ENCODE peak calls at places on chromosomes 4 and X, in seven cellular contexts. A, U, Y, K, E, X and N are unnamed samples.

GRCh38 chrX:19889582-19890342 is 2.4 kb upstream of the SH3KBP1 start:
- DNase-seq in A (peak; percentile 14), U (no peak), Y (no peak), K (peak; percentile 73), E (no peak), X (no peak), N (no peak)

GRCh38 chr4:169068423-169068822 is 58.4 kb upstream of the CBR4 start:
- DNase-seq in A (peak; percentile 13), U (no peak), Y (no peak), K (no peak), E (no peak), X (no peak), N (no peak)

GRCh38 chr4:48960988-48961635 is 25.0 kb upstream of the CWH43 start:
- DNase-seq in A (no peak), U (no peak), Y (no peak), K (no peak), E (no peak), X (no peak), N (no peak)

GRCh38 chr4:108683479-108683878 is 33.1 kb downstream of the OSTC start:
- DNase-seq in A (no peak), U (no peak), Y (peak; percentile 40), K (peak; percentile 57), E (no peak), X (no peak), N (no peak)

GRCh38 chr4:140123666-140124377 is 30.2 kb downstream of the MAML3 start:
- DNase-seq in A (no peak), U (no peak), Y (no peak), K (no peak), E (no peak), X (no peak), N (no peak)

GRCh38 chr4:6217716-6218381 is 17.5 kb upstream of the JAKMIP1 start:
- DNase-seq in A (no peak), U (no peak), Y (no peak), K (no peak), E (no peak), X (no peak), N (no peak)

GRCh38 chr4:38310446-38311043 is 350.3 kb downstream of the PTTG2 start:
- DNase-seq in A (no peak), U (no peak), Y (no peak), K (peak; percentile 63), E (no peak), X (no peak), N (no peak)

GRCh38 chrX:68710870-68711576 is 63.6 kb downstream of the STARD8 start:
- DNase-seq in A (peak; percentile 65), U (peak; percentile 18), Y (peak; percentile 10), K (peak; percentile 29), E (no peak), X (no peak), N (no peak)

GRCh38 chr4:77310931-77311330 is 153.9 kb downstream of the CCNG2 start:
- DNase-seq in A (no peak), U (no peak), Y (no peak), K (peak; percentile 26), E (no peak), X (no peak), N (no peak)

GRCh38 chr4:17494258-17494657 is 17.6 kb downstream of the QDPR start:
- DNase-seq in A (no peak), U (no peak), Y (no peak), K (peak; percentile 83), E (no peak), X (no peak), N (no peak)

GRCh38 chrX:16484338-16484737 is 165.6 kb upstream of the S100G start:
- DNase-seq in A (no peak), U (peak; percentile 82), Y (no peak), K (peak; percentile 97), E (no peak), X (no peak), N (no peak)

GRCh38 chr4:180169394-180169793 is 2073.8 kb upstream of the TENM3 start:
- DNase-seq in A (no peak), U (no peak), Y (no peak), K (no peak), E (no peak), X (no peak), N (no peak)

GRCh38 chr4:95129708-95130343 is 372.1 kb downstream of the BMPR1B start:
- DNase-seq in A (no peak), U (peak; percentile 99), Y (no peak), K (peak; percentile 99), E (peak; percentile 16), X (no peak), N (no peak)

GRCh38 chr4:80619070-80619674 is 283.6 kb downstream of the CFAP299 start:
- DNase-seq in A (no peak), U (no peak), Y (peak; percentile 39), K (peak; percentile 5), E (no peak), X (no peak), N (no peak)

GRCh38 chr4:2265113-2266110 is 3.5 kb upstream of the MXD4 start:
- DNase-seq in A (no peak), U (no peak), Y (no peak), K (no peak), E (no peak), X (no peak), N (no peak)

GRCh38 chrX:115173181-115173580 is 16.0 kb upstream of the RBMXL3 start:
- DNase-seq in A (no peak), U (no peak), Y (no peak), K (no peak), E (no peak), X (no peak), N (no peak)

DNA sequence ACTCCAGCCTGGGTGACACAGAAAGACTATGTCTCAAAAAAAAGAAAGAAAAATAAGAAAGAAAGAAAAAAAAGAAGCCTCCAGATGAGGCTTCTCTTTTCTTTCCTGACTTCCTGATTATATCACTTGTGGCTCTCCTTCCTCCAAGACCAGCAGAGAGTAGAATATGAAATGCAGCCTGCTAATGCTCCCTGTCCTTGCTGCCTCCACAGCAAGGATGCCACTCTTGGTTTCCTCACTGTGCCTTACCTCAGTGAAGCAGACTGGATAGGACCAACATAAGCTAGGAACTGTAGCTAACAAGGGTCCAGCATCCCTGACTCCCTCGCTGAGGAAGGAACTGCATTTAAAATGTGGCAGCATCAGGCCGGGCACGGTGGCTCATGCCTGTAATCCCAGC is 11.7 kb downstream of the SLC25A43 start:
- DNase-seq in A (no peak), U (no peak), Y (no peak), K (no peak), E (no peak), X (no peak), N (no peak)
- TF ChIP-seq CTCF in A (no peak), U (no peak), Y (no peak), K (no peak), E (no peak), X (no peak), N (no peak)

DNA sequence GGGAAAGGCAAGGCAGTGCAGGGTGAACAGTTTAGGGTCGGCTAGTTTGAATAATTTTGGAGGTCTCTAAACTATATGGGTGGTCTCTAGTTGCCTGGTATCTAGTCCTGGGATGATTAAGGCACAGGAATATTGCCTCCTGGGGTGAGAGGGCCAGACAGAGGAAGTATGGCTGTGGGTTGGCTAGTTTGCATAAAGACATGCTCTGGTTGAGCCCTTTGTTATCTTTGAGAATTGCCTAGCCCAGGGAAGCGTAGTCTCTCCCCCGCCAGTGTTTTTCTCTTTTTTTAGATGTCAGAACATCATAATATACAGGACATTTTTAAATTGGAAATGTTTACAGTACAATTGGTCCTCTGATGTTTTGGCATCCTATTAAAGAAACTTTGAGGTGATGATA is 163.5 kb downstream of the PWWP3B start:
- DNase-seq in A (no peak), U (no peak), Y (peak; percentile 31), K (no peak), E (no peak), X (no peak), N (no peak)
- TF ChIP-seq CTCF in A (no peak), U (no peak), Y (no peak), K (no peak), E (no peak), X (no peak), N (no peak)

GRCh38 chr4:137674066-137674465 is 141.8 kb upstream of the PCDH18 start:
- DNase-seq in A (no peak), U (no peak), Y (no peak), K (peak; percentile 84), E (no peak), X (no peak), N (no peak)

GRCh38 chr4:137663376-137664054 is 131.2 kb upstream of the PCDH18 start:
- DNase-seq in A (no peak), U (no peak), Y (no peak), K (no peak), E (no peak), X (no peak), N (no peak)

GRCh38 chr4:137664416-137664815 is 132.1 kb upstream of the PCDH18 start:
- DNase-seq in A (no peak), U (no peak), Y (no peak), K (peak; percentile 37), E (no peak), X (no peak), N (no peak)

GRCh38 chr4:137664055-137664405 is 131.7 kb upstream of the PCDH18 start:
- DNase-seq in A (no peak), U (peak; percentile 89), Y (no peak), K (peak; percentile 69), E (no peak), X (no peak), N (no peak)

DNA sequence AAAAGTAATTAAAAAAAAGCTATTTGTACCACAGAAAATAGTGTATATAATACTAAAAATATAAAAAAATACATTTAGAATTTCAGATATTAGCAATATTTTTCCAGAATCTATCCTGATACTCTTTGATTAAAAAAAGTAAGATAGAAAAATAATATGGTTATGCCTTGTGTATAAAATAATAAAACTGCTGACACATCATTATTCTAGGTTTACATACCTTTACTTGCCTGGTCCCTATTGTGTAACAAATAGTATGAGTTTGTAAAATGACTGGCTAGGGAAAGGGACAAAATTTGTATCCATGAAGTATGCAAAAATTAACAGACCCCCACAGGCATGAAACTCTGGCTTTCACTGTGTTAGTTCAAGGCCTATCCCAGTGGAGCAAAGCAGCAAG is 136.6 kb upstream of the PCDH18 start:
- DNase-seq in A (no peak), U (no peak), Y (no peak), K (no peak), E (no peak), X (no peak), N (no peak)
- TF ChIP-seq CTCF in A (no peak), U (no peak), Y (no peak), K (no peak), E (no peak), X (no peak), N (no peak)

GRCh38 chr4:182807346-182807745 is 109.8 kb downstream of the DCTD start:
- DNase-seq in A (no peak), U (no peak), Y (no peak), K (no peak), E (no peak), X (no peak), N (no peak)

GRCh38 chr4:182807841-182808548 is 109.2 kb downstream of the DCTD start:
- DNase-seq in A (peak; percentile 41), U (no peak), Y (no peak), K (no peak), E (no peak), X (no peak), N (no peak)

GRCh38 chr4:182808673-182809416 is 108.3 kb downstream of the DCTD start:
- DNase-seq in A (no peak), U (peak; percentile 13), Y (no peak), K (peak; percentile 23), E (no peak), X (no peak), N (no peak)

GRCh38 chr4:182809417-182810102 is 107.6 kb downstream of the DCTD start:
- DNase-seq in A (peak; percentile 50), U (no peak), Y (no peak), K (peak; percentile 14), E (no peak), X (no peak), N (no peak)

GRCh38 chr4:182810103-182810605 is 107.0 kb downstream of the DCTD start:
- DNase-seq in A (no peak), U (no peak), Y (no peak), K (no peak), E (no peak), X (no peak), N (no peak)
- TF ChIP-seq CTCF in A (peak; percentile 12), U (no peak), Y (no peak), K (no peak), E (no peak), X (no peak), N (no peak)